ENCODE peak calls at places on chromosomes 7 and 10, in eight cellular contexts. R is spleen, X is HCT116, J is adrenal gland, W is body of pancreas, K is prostate gland, D is ovary, Z is heart left ventricle. E is an unnamed sample.
A peak's percentile ranks its signal among the peaks of the same experiment; 100 is the strongest.

GRCh38 chr10:49458869-49459268 is 63.0 kb upstream of the DRGX start:
- DNase-seq in R (no peak), X (no peak), J (no peak), W (no peak), K (no peak), D (no peak), Z (no peak), E (no peak)

GRCh38 chr7:151311294-151311864 is 30.2 kb upstream of the NUB1 start:
- DNase-seq in R (no peak), X (no peak), J (no peak), W (no peak), K (no peak), D (no peak), Z (no peak), E (no peak)

GRCh38 chr7:135335628-135336139 is 102.0 kb downstream of the STRA8 start:
- DNase-seq in R (no peak), X (peak; percentile 66), J (peak; percentile 58), W (peak; percentile 79), K (peak; percentile 29), D (peak; percentile 29), Z (no peak), E (peak; percentile 51)

GRCh38 chr10:63421591-63421990 is 44.2 kb downstream of the JMJD1C start:
- DNase-seq in R (no peak), X (no peak), J (no peak), W (no peak), K (no peak), D (no peak), Z (no peak), E (no peak)

GRCh38 chr7:45595809-45596664 is 21.9 kb downstream of the ADCY1 start:
- DNase-seq in R (peak; percentile 63), X (no peak), J (no peak), W (no peak), K (no peak), D (no peak), Z (no peak), E (peak; percentile 75)

GRCh38 chr7:70506463-70506862 is 625.5 kb upstream of the GALNT17 start:
- DNase-seq in R (no peak), X (no peak), J (no peak), W (no peak), K (no peak), D (no peak), Z (peak; percentile 66), E (no peak)

GRCh38 chr7:88357295-88357694 is 50.6 kb upstream of the STEAP4 start:
- DNase-seq in R (no peak), X (no peak), J (peak; percentile 69), W (peak; percentile 19), K (peak; percentile 16), D (no peak), Z (no peak), E (no peak)

GRCh38 chr10:75283150-75284096 is 47.7 kb upstream of the COMTD1 start:
- DNase-seq in R (no peak), X (no peak), J (peak; percentile 83), W (peak; percentile 37), K (peak; percentile 54), D (no peak), Z (no peak), E (peak; percentile 41)

GRCh38 chr10:3716093-3716492 is 68.9 kb downstream of the KLF6 start:
- DNase-seq in R (no peak), X (no peak), J (no peak), W (no peak), K (no peak), D (no peak), Z (no peak), E (no peak)

GRCh38 chr10:3401491-3401938 is 228.9 kb upstream of the PITRM1 start:
- DNase-seq in R (no peak), X (no peak), J (no peak), W (no peak), K (no peak), D (no peak), Z (no peak), E (no peak)

GRCh38 chr7:112938895-112939588 is 147.6 kb downstream of the GPR85 start:
- DNase-seq in R (peak; percentile 77), X (no peak), J (peak; percentile 31), W (peak; percentile 19), K (peak; percentile 5), D (peak; percentile 32), Z (peak; percentile 69), E (peak; percentile 19)

GRCh38 chr7:112937651-112938390 is 147.6 kb upstream of the TMEM168 start:
- DNase-seq in R (no peak), X (no peak), J (no peak), W (no peak), K (no peak), D (no peak), Z (no peak), E (no peak)

GRCh38 chr7:112940314-112940732 is 146.3 kb downstream of the GPR85 start:
- DNase-seq in R (no peak), X (no peak), J (no peak), W (no peak), K (no peak), D (no peak), Z (no peak), E (no peak)

GRCh38 chr7:112942981-112943380 is 143.6 kb downstream of the GPR85 start:
- DNase-seq in R (no peak), X (no peak), J (no peak), W (no peak), K (no peak), D (no peak), Z (no peak), E (no peak)

DNA sequence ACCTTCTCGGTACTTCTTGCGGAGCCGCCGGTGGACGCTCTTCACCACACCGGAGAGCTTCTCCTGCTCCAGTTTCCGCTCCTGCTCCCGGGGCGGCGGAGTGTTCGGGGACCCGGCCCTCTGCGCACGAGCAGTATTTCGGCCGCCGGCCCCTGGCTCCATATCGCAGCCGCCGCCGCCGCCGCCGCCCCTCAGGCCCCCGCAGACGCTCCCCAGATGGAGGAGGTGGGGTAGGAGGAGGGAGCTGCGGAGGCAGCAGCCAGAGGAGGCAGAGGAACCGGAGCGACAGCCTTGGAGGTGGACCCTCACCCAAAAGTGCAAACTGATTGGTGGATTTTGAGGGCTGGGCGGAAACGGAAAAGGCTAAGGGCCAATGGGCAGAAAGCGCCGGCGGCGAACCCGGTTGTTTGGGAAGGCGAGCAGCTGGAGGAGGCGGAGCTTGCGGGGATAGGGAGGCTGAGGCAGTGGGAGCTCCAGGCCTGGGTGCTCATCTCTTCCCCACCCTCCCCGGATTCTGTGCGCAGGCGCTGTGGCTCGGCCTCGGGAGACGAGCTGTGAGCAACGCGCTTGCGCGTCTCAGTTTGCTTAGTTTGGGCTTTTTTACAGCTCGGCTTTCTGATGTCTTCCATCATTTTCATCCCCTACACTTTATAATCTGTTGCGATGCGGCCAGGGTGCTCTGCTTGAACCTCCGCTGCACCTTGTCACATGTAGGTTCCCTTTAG is 146.9 kb downstream of the GPR85 start:
- DNase-seq in R (peak; percentile 100), X (peak; percentile 98), J (peak; percentile 99), W (peak; percentile 99), K (peak; percentile 99), D (peak; percentile 99), Z (peak; percentile 100), E (peak; percentile 100)
- TF ChIP-seq POLR2A in R (no peak), X (peak; percentile 39), J (peak; percentile 58), W (peak; percentile 40), K (peak; percentile 58), D (peak; percentile 24), Z (peak; percentile 79), E (no peak)

DNA sequence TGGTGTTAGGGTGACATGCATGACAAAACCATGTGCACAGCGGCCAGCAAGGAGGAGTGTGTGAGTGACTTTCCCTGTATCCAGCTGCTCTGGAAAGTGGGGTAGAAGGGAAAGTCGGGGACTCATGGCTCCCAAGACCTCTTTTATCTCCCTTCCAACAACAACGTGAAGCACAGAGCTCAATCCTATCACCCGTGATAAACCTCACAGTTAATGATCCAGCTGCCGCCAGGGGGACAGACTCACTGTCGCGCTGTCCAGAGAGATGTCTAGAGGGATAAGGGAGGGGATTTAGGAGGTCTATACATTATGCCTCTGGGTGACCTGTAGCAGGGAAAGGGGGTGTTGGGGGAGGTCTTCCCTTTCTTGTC is 83.9 kb upstream of the SMNDC1 start:
- DNase-seq in R (no peak), X (no peak), J (no peak), W (no peak), K (no peak), D (no peak), Z (no peak), E (no peak)
- TF ChIP-seq CTCF in R (no peak), X (no peak), J (no peak), W (no peak), K (no peak), D (no peak), Z (no peak), E (no peak)

GRCh38 chr7:5431485-5432118 is 8.0 kb upstream of the TNRC18 start:
- DNase-seq in R (no peak), X (no peak), J (no peak), W (no peak), K (no peak), D (no peak), Z (no peak), E (no peak)

GRCh38 chr7:5428470-5429252 is 5.0 kb upstream of the TNRC18 start:
- DNase-seq in R (peak; percentile 77), X (no peak), J (peak; percentile 76), W (peak; percentile 65), K (no peak), D (peak; percentile 77), Z (peak; percentile 70), E (peak; percentile 95)

GRCh38 chr7:5429857-5430611 is 6.4 kb upstream of the TNRC18 start:
- DNase-seq in R (no peak), X (no peak), J (peak; percentile 54), W (no peak), K (peak; percentile 87), D (peak; percentile 54), Z (no peak), E (peak; percentile 91)

GRCh38 chr7:5430612-5430947 is 6.9 kb upstream of the TNRC18 start:
- DNase-seq in R (no peak), X (no peak), J (no peak), W (no peak), K (no peak), D (no peak), Z (no peak), E (no peak)

GRCh38 chr7:5429253-5429856 is 5.7 kb upstream of the TNRC18 start:
- DNase-seq in R (peak; percentile 81), X (no peak), J (peak; percentile 56), W (peak; percentile 63), K (no peak), D (peak; percentile 67), Z (peak; percentile 70), E (peak; percentile 91)
- H3K4me3 ChIP-seq in R (peak overlapping the region; percentile 24), X (peak overlapping the region; percentile 81), J (peak overlapping the region; percentile 75), W (no peak overlapping the region), K (peak overlapping the region; percentile 74), D (peak overlapping the region; percentile 94), Z (peak overlapping the region; percentile 99), E (peak overlapping the region; percentile 7)

DNA sequence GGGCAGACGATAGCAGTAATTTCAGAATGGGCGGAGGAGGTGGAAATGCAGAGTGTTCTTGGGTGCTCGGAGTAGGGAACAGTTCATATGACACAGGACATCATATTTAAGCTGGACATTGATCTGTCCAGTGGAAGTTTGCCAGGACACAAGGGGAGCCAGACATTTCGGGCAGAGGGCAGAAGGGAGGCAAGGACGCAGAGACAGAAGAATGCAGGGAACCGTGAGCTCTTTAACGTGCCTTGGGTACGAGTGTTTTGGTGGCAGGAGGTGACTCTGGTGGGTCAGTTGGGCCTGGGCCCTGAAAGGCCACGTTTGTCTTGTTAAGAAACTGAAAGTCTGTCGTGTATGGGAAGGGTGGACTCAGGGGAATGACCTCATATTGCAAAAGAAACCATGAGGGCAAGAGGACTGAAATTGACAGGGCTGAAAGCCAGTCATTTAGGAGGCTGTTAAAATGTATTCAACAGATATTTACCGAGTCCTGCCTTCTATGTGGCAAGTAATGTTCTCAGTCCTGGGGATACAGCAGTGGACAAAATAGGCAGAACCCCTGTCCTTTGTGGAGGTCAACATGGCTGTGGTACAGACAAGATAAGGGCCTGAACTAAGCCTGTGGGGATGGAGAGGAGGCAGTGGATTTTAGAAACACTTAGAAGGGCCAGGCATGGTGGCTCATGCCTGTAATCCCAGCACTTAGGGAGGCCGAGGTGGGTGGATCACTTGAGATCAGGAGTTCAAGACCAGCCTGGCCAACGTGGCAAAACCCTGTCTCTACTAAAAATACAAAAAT is 2.2 kb downstream of the OPTN start:
- DNase-seq in R (no peak), X (no peak), J (peak; percentile 51), W (no peak), K (no peak), D (peak; percentile 34), Z (no peak), E (no peak)
- TF ChIP-seq POLR2A in R (no peak), X (no peak), J (peak; percentile 71), W (no peak), K (no peak), D (no peak), Z (no peak), E (no peak)